ENCODE peak calls at places on chromosomes 1 and 21, in ten cellular contexts. R, P, S, K, U, M, L, W, T and A are unnamed samples.
A peak's percentile ranks its signal among the peaks of the same experiment; 100 is the strongest.

GRCh38 chr1:67339623-67340343 is 32.1 kb downstream of the IL12RB2 start:
- DNase-seq in R (no peak), P (no peak), S (peak; percentile 75), K (no peak), U (no peak), M (no peak), L (peak; percentile 88), W (peak; percentile 62), T (peak; percentile 21), A (no peak)

GRCh38 chr1:115365738-115366137 is 27.7 kb upstream of the NGF start:
- DNase-seq in R (no peak), P (no peak), S (no peak), K (peak; percentile 22), U (no peak), M (no peak), L (no peak), W (no peak), T (no peak), A (no peak)

GRCh38 chr1:1063945-1064831 is 9.9 kb downstream of the RNF223 start:
- DNase-seq in R (peak; percentile 74), P (no peak), S (peak; percentile 60), K (peak; percentile 76), U (no peak), M (no peak), L (peak; percentile 75), W (peak; percentile 28), T (peak; percentile 37), A (peak; percentile 82)

GRCh38 chr1:87963566-87963965 is 634.9 kb downstream of the LMO4 start:
- DNase-seq in R (no peak), P (no peak), S (no peak), K (no peak), U (no peak), M (no peak), L (peak; percentile 40), W (no peak), T (no peak), A (no peak)

GRCh38 chr1:47505267-47505666 is 67.4 kb downstream of the FOXD2 start:
- DNase-seq in R (no peak), P (no peak), S (no peak), K (no peak), U (no peak), M (no peak), L (no peak), W (no peak), T (no peak), A (no peak)

GRCh38 chr1:163870666-163871065 is 548.9 kb downstream of the NUF2 start:
- DNase-seq in R (no peak), P (no peak), S (peak; percentile 60), K (no peak), U (no peak), M (no peak), L (peak; percentile 41), W (no peak), T (no peak), A (no peak)

GRCh38 chr1:3858231-3858981 is 1.1 kb downstream of the DFFB start:
- DNase-seq in R (peak; percentile 8), P (no peak), S (peak; percentile 29), K (peak; percentile 22), U (no peak), M (no peak), L (peak; percentile 75), W (no peak), T (peak; percentile 10), A (no peak)

GRCh38 chr1:206502403-206502802 is 4.9 kb upstream of the RASSF5 start:
- DNase-seq in R (no peak), P (no peak), S (no peak), K (no peak), U (no peak), M (no peak), L (no peak), W (no peak), T (no peak), A (no peak)

GRCh38 chr1:52125727-52126359 is 16.0 kb upstream of the ZFYVE9 start:
- DNase-seq in R (no peak), P (no peak), S (no peak), K (no peak), U (no peak), M (no peak), L (no peak), W (no peak), T (no peak), A (no peak)

GRCh38 chr1:18541046-18541795 is 60.5 kb downstream of the KLHDC7A start:
- DNase-seq in R (no peak), P (no peak), S (no peak), K (no peak), U (no peak), M (peak; percentile 47), L (no peak), W (no peak), T (no peak), A (no peak)

GRCh38 chr21:45982758-45983731 is 1.5 kb downstream of the COL6A1 start:
- DNase-seq in R (no peak), P (no peak), S (peak; percentile 46), K (peak; percentile 11), U (no peak), M (no peak), L (peak; percentile 53), W (no peak), T (no peak), A (peak; percentile 46)